ENCODE peak calls at places on chromosomes 4 and X, in seven cellular contexts. One of them, this sample, is unnamed.

GRCh38 chrX:38923451-38923969 is 122.3 kb downstream of the MID1IP1 start:
- DNase-seq in mesenchymal stem cell: no peak
- DNase-seq in fibroblast of lung: no peak
- DNase-seq in tibial artery: no peak
- DNase-seq in OCI-LY7: no peak
- DNase-seq in CD8-positive, alpha-beta T cell: no peak
- DNase-seq in tibial nerve: no peak
- DNase-seq in this sample: no peak

GRCh38 chr4:111602848-111603247 is 542.4 kb upstream of the FAM241A start:
- DNase-seq in mesenchymal stem cell: peak; percentile 1
- DNase-seq in fibroblast of lung: peak; percentile 11
- DNase-seq in tibial artery: no peak
- DNase-seq in OCI-LY7: no peak
- DNase-seq in CD8-positive, alpha-beta T cell: no peak
- DNase-seq in tibial nerve: no peak
- DNase-seq in this sample: no peak

GRCh38 chr4:111849726-111850284 is 295.4 kb upstream of the FAM241A start:
- DNase-seq in mesenchymal stem cell: peak; percentile 42
- DNase-seq in fibroblast of lung: no peak
- DNase-seq in tibial artery: no peak
- DNase-seq in OCI-LY7: no peak
- DNase-seq in CD8-positive, alpha-beta T cell: no peak
- DNase-seq in tibial nerve: no peak
- DNase-seq in this sample: no peak

GRCh38 chr4:19472669-19473068 is 779.0 kb upstream of the SLIT2 start:
- DNase-seq in mesenchymal stem cell: no peak
- DNase-seq in fibroblast of lung: peak; percentile 15
- DNase-seq in tibial artery: no peak
- DNase-seq in OCI-LY7: no peak
- DNase-seq in CD8-positive, alpha-beta T cell: no peak
- DNase-seq in tibial nerve: no peak
- DNase-seq in this sample: no peak

GRCh38 chrX:69993494-69993893 is 56.2 kb downstream of the AWAT2 start:
- DNase-seq in mesenchymal stem cell: no peak
- DNase-seq in fibroblast of lung: no peak
- DNase-seq in tibial artery: no peak
- DNase-seq in OCI-LY7: no peak
- DNase-seq in CD8-positive, alpha-beta T cell: no peak
- DNase-seq in tibial nerve: no peak
- DNase-seq in this sample: no peak

GRCh38 chr4:156830356-156830755 is 141.2 kb downstream of the PDGFC start:
- DNase-seq in mesenchymal stem cell: peak; percentile 24
- DNase-seq in fibroblast of lung: peak; percentile 89
- DNase-seq in tibial artery: no peak
- DNase-seq in OCI-LY7: no peak
- DNase-seq in CD8-positive, alpha-beta T cell: no peak
- DNase-seq in tibial nerve: no peak
- DNase-seq in this sample: no peak

GRCh38 chr4:85402371-85402770 is 72.6 kb upstream of the ARHGAP24 start:
- DNase-seq in mesenchymal stem cell: peak; percentile 69
- DNase-seq in fibroblast of lung: peak; percentile 87
- DNase-seq in tibial artery: no peak
- DNase-seq in OCI-LY7: no peak
- DNase-seq in CD8-positive, alpha-beta T cell: no peak
- DNase-seq in tibial nerve: no peak
- DNase-seq in this sample: no peak

GRCh38 chrX:11664211-11664888 is 1.4 kb downstream of the ARHGAP6 start:
- DNase-seq in mesenchymal stem cell: peak; percentile 43
- DNase-seq in fibroblast of lung: peak; percentile 12
- DNase-seq in tibial artery: no peak
- DNase-seq in OCI-LY7: no peak
- DNase-seq in CD8-positive, alpha-beta T cell: no peak
- DNase-seq in tibial nerve: no peak
- DNase-seq in this sample: no peak

GRCh38 chr4:30821891-30822612 is 101.9 kb downstream of the PCDH7 start:
- DNase-seq in mesenchymal stem cell: peak; percentile 68
- DNase-seq in fibroblast of lung: peak; percentile 96
- DNase-seq in tibial artery: no peak
- DNase-seq in OCI-LY7: no peak
- DNase-seq in CD8-positive, alpha-beta T cell: no peak
- DNase-seq in tibial nerve: no peak
- DNase-seq in this sample: no peak

GRCh38 chrX:39759526-39760224 is 338.1 kb downstream of the BCOR start:
- DNase-seq in mesenchymal stem cell: peak; percentile 63
- DNase-seq in fibroblast of lung: peak; percentile 85
- DNase-seq in tibial artery: no peak
- DNase-seq in OCI-LY7: peak; percentile 46
- DNase-seq in CD8-positive, alpha-beta T cell: no peak
- DNase-seq in tibial nerve: peak; percentile 15
- DNase-seq in this sample: no peak

GRCh38 chr4:124833831-124834505 is 121.4 kb upstream of the ANKRD50 start:
- DNase-seq in mesenchymal stem cell: no peak
- DNase-seq in fibroblast of lung: no peak
- DNase-seq in tibial artery: no peak
- DNase-seq in OCI-LY7: no peak
- DNase-seq in CD8-positive, alpha-beta T cell: no peak
- DNase-seq in tibial nerve: no peak
- DNase-seq in this sample: no peak

GRCh38 chrX:130014770-130015169 is 32.3 kb downstream of the BCORL1 start:
- DNase-seq in mesenchymal stem cell: no peak
- DNase-seq in fibroblast of lung: no peak
- DNase-seq in tibial artery: no peak
- DNase-seq in OCI-LY7: no peak
- DNase-seq in CD8-positive, alpha-beta T cell: no peak
- DNase-seq in tibial nerve: no peak
- DNase-seq in this sample: no peak

GRCh38 chr4:22531226-22531625 is 15.4 kb upstream of the ADGRA3 start:
- DNase-seq in mesenchymal stem cell: no peak
- DNase-seq in fibroblast of lung: no peak
- DNase-seq in tibial artery: no peak
- DNase-seq in OCI-LY7: no peak
- DNase-seq in CD8-positive, alpha-beta T cell: no peak
- DNase-seq in tibial nerve: no peak
- DNase-seq in this sample: no peak

DNA sequence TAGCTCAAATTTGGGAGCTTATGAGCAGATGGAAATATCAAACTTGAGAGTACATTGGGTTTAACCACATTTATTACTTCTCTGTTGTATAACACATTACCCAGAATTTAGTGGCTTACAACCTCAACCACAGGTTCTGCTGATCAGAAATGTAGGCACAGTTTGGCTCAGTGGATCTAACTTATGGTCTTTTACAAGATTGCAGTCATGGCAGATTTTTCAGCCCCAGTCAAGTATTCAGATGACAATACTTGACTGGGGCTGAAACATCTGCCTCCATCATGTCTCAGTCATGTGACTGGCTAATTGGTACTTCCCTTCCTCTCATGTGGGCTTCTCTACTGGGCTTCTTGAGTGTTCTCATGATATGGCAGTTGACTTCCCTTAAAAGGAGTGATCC is 44.0 kb upstream of the ADAD1 start:
- DNase-seq in mesenchymal stem cell: no peak
- DNase-seq in fibroblast of lung: no peak
- DNase-seq in tibial artery: no peak
- DNase-seq in OCI-LY7: no peak
- DNase-seq in CD8-positive, alpha-beta T cell: no peak
- DNase-seq in tibial nerve: no peak
- DNase-seq in this sample: no peak
- H3K36me3 ChIP-seq in mesenchymal stem cell: peaks cover 80% of the 10 kb centered on the region
- H3K36me3 ChIP-seq in fibroblast of lung: no peaks in the 10 kb centered on the region
- H3K36me3 ChIP-seq in tibial artery: peaks cover 62% of the 10 kb centered on the region
- H3K36me3 ChIP-seq in OCI-LY7: peaks cover 29% of the 10 kb centered on the region
- H3K36me3 ChIP-seq in CD8-positive, alpha-beta T cell: peaks cover 19% of the 10 kb centered on the region
- H3K36me3 ChIP-seq in tibial nerve: peaks cover 66% of the 10 kb centered on the region
- H3K36me3 ChIP-seq in this sample: peaks cover 2% of the 10 kb centered on the region

GRCh38 chrX:45083314-45083713 is 117.4 kb downstream of the DIPK2B start:
- DNase-seq in mesenchymal stem cell: no peak
- DNase-seq in fibroblast of lung: no peak
- DNase-seq in tibial artery: no peak
- DNase-seq in OCI-LY7: no peak
- DNase-seq in CD8-positive, alpha-beta T cell: no peak
- DNase-seq in tibial nerve: no peak
- DNase-seq in this sample: no peak
- H3K36me3 ChIP-seq in mesenchymal stem cell: peaks cover 89% of the 10 kb centered on the region
- H3K36me3 ChIP-seq in fibroblast of lung: no peaks in the 10 kb centered on the region
- H3K36me3 ChIP-seq in tibial artery: peaks cover 67% of the 10 kb centered on the region
- H3K36me3 ChIP-seq in OCI-LY7: peaks cover 43% of the 10 kb centered on the region
- H3K36me3 ChIP-seq in CD8-positive, alpha-beta T cell: no peaks in the 10 kb centered on the region
- H3K36me3 ChIP-seq in tibial nerve: peaks cover 20% of the 10 kb centered on the region
- H3K36me3 ChIP-seq in this sample: no peaks in the 10 kb centered on the region

DNA sequence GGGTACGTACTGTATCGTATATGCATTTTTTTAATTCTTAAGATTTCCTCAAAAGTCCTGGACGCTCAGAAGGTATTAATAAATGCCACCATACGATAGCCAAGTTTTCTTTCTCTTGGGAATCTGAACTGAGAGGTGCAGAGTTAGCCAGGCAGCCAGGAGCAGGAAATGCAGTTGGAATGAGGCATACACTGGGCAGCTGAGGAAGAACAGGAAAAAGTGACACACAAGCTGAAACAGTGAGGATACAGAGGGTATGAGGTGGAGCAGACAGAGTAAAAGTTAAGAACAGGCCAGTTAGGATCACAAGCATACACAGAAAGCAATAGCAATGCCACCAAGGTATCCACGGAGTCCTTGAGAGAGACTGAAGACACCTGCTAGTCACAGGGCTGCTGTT is 13.4 kb downstream of the UFSP2 start:
- DNase-seq in mesenchymal stem cell: no peak
- DNase-seq in fibroblast of lung: no peak
- DNase-seq in tibial artery: no peak
- DNase-seq in OCI-LY7: no peak
- DNase-seq in CD8-positive, alpha-beta T cell: no peak
- DNase-seq in tibial nerve: no peak
- DNase-seq in this sample: no peak
- H3K36me3 ChIP-seq in mesenchymal stem cell: peaks cover 82% of the 10 kb centered on the region
- H3K36me3 ChIP-seq in fibroblast of lung: no peaks in the 10 kb centered on the region
- H3K36me3 ChIP-seq in tibial artery: peaks cover 70% of the 10 kb centered on the region
- H3K36me3 ChIP-seq in OCI-LY7: peaks cover 72% of the 10 kb centered on the region
- H3K36me3 ChIP-seq in CD8-positive, alpha-beta T cell: peaks cover 14% of the 10 kb centered on the region
- H3K36me3 ChIP-seq in tibial nerve: peaks cover 87% of the 10 kb centered on the region
- H3K36me3 ChIP-seq in this sample: no peaks in the 10 kb centered on the region

GRCh38 chrX:142043196-142043595 is 139.5 kb downstream of the MAGEC1 start:
- DNase-seq in mesenchymal stem cell: no peak
- DNase-seq in fibroblast of lung: no peak
- DNase-seq in tibial artery: no peak
- DNase-seq in OCI-LY7: no peak
- DNase-seq in CD8-positive, alpha-beta T cell: no peak
- DNase-seq in tibial nerve: no peak
- DNase-seq in this sample: no peak
- H3K36me3 ChIP-seq in mesenchymal stem cell: no peaks in the 10 kb centered on the region
- H3K36me3 ChIP-seq in fibroblast of lung: no peaks in the 10 kb centered on the region
- H3K36me3 ChIP-seq in tibial artery: no peaks in the 10 kb centered on the region
- H3K36me3 ChIP-seq in OCI-LY7: no peaks in the 10 kb centered on the region
- H3K36me3 ChIP-seq in CD8-positive, alpha-beta T cell: no peaks in the 10 kb centered on the region
- H3K36me3 ChIP-seq in tibial nerve: no peaks in the 10 kb centered on the region
- H3K36me3 ChIP-seq in this sample: no peaks in the 10 kb centered on the region

DNA sequence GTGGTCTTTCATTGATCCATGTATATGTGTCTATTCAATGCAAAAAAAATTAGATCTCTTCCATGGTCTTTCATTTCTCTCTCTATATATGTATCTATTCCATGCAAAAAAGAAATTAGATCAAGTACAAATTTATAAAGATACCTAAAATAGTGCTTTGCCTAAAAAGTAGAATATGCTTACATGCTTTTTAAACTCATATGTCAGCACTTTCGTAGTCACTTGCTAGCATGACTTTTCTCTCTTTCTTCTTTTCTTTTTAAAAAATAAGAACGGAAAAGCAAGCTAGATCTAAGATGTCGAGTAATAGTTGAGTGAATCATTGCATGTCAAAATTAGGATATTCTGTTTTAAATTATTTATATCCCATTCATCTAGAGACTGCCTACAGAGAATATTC is 50.9 kb downstream of the PKD2 start:
- DNase-seq in mesenchymal stem cell: no peak
- DNase-seq in fibroblast of lung: no peak
- DNase-seq in tibial artery: no peak
- DNase-seq in OCI-LY7: no peak
- DNase-seq in CD8-positive, alpha-beta T cell: no peak
- DNase-seq in tibial nerve: no peak
- DNase-seq in this sample: no peak
- H3K36me3 ChIP-seq in mesenchymal stem cell: peaks cover 74% of the 10 kb centered on the region
- H3K36me3 ChIP-seq in fibroblast of lung: peaks cover 4% of the 10 kb centered on the region
- H3K36me3 ChIP-seq in tibial artery: peaks cover 71% of the 10 kb centered on the region
- H3K36me3 ChIP-seq in OCI-LY7: no peaks in the 10 kb centered on the region
- H3K36me3 ChIP-seq in CD8-positive, alpha-beta T cell: no peaks in the 10 kb centered on the region
- H3K36me3 ChIP-seq in tibial nerve: peaks cover 68% of the 10 kb centered on the region
- H3K36me3 ChIP-seq in this sample: no peaks in the 10 kb centered on the region

This sample was measured in iPS DF 6.9.